ENCODE peak calls at places on chromosomes 12 and 14, in seven cellular contexts. F is PC-3, B is NCI-H748 treated with DMSO at 0.1 percent for 48 hours, L is iPS DF 19.7, I is hippocampal formation, H is lung microvascular endothelial cell, E is pons. U is an unnamed sample.

GRCh38 chr12:131850856-131851559 is 22.8 kb downstream of the MMP17 start:
- DNase-seq in F (no peak), B (peak; percentile 27), L (no peak), I (no peak), H (peak; percentile 55), E (no peak), U (no peak)

GRCh38 chr12:1907652-1908611 is 10.5 kb downstream of the CACNA2D4 start:
- DNase-seq in F (peak; percentile 25), B (no peak), L (no peak), I (no peak), H (peak; percentile 20), E (no peak), U (no peak)

GRCh38 chr12:12441891-12442461 is 85.1 kb downstream of the BORCS5 start:
- DNase-seq in F (peak; percentile 25), B (no peak), L (no peak), I (no peak), H (no peak), E (no peak), U (peak; percentile 52)

GRCh38 chr14:99155173-99155777 is 116.7 kb downstream of the BCL11B start:
- DNase-seq in F (no peak), B (no peak), L (no peak), I (no peak), H (no peak), E (no peak), U (no peak)

GRCh38 chr12:126219654-126220279 is 1154.5 kb downstream of the AACS start:
- DNase-seq in F (no peak), B (no peak), L (no peak), I (no peak), H (peak; percentile 1), E (no peak), U (no peak)

GRCh38 chr14:97848351-97848980 is 1051.3 kb downstream of the VRK1 start:
- DNase-seq in F (peak; percentile 7), B (peak; percentile 99), L (no peak), I (no peak), H (no peak), E (no peak), U (no peak)

GRCh38 chr14:65168840-65169239 is 66.5 kb upstream of the MAX start:
- DNase-seq in F (peak; percentile 38), B (no peak), L (no peak), I (peak; percentile 77), H (no peak), E (peak; percentile 77), U (no peak)

GRCh38 chr12:76863005-76863670 is 15.7 kb downstream of the CSRP2 start:
- DNase-seq in F (no peak), B (no peak), L (no peak), I (no peak), H (no peak), E (no peak), U (no peak)

GRCh38 chr12:943051-943450 is 6.4 kb downstream of the RAD52 start:
- DNase-seq in F (no peak), B (no peak), L (no peak), I (no peak), H (no peak), E (no peak), U (no peak)

GRCh38 chr12:7351177-7351576 is 47.3 kb downstream of the ACSM4 start:
- DNase-seq in F (no peak), B (no peak), L (no peak), I (no peak), H (no peak), E (no peak), U (no peak)

GRCh38 chr12:67318786-67319185 is 49.6 kb downstream of the CAND1 start:
- DNase-seq in F (no peak), B (no peak), L (no peak), I (no peak), H (no peak), E (no peak), U (no peak)

GRCh38 chr12:96392397-96392796 is 7.8 kb downstream of the CDK17 start:
- DNase-seq in F (no peak), B (no peak), L (no peak), I (no peak), H (no peak), E (no peak), U (no peak)

GRCh38 chr12:98370976-98371375 is 144.4 kb upstream of the TMPO start:
- DNase-seq in F (no peak), B (no peak), L (no peak), I (no peak), H (no peak), E (no peak), U (no peak)

GRCh38 chr12:48980389-48980952 is 2.3 kb downstream of the WNT1 start:
- DNase-seq in F (peak; percentile 16), B (peak; percentile 49), L (no peak), I (no peak), H (no peak), E (no peak), U (no peak)

U was measured in T-helper 22 cell.